ENCODE peak calls at places on chromosomes 4 and X, in nine cellular contexts. M, R, U, D, K, J, H, F and X are unnamed samples.

GRCh38 chr4:122065149-122065548 is 87.0 kb upstream of the BLTP1 start:
- DNase-seq in J (no peak), D (no peak), H (no peak), U (no peak), F (no peak), K (no peak), M (no peak), R (no peak), X (no peak)

GRCh38 chr4:2330119-2331042 is 68.5 kb upstream of the MXD4 start:
- DNase-seq in U (peak; percentile 40), K (peak; percentile 26), H (no peak), R (peak; percentile 33), F (peak; percentile 84), M (no peak), D (no peak), J (no peak), X (no peak)

GRCh38 chr4:120043828-120044227 is 22.8 kb downstream of the MAD2L1 start:
- DNase-seq in R (no peak), D (no peak), K (no peak), F (no peak), U (no peak), M (no peak), J (no peak), H (no peak), X (no peak)

GRCh38 chr4:1939664-1940509 is 68.7 kb downstream of the NSD2 start:
- DNase-seq in K (no peak), H (no peak), J (no peak), M (no peak), D (no peak), U (peak; percentile 53), R (no peak), F (peak; percentile 70), X (no peak)

GRCh38 chrX:130114141-130114561 is 3.9 kb upstream of the ELF4 start:
- DNase-seq in H (no peak), D (no peak), K (no peak), M (peak; percentile 47), J (no peak), U (no peak), R (no peak), F (no peak), X (no peak)

GRCh38 chr4:21046121-21046520 is 345.9 kb downstream of the PACRGL start:
- DNase-seq in J (no peak), R (no peak), U (no peak), D (no peak), H (no peak), M (no peak), F (no peak), K (no peak), X (no peak)

GRCh38 chrX:119617511-119618164 is 11.4 kb upstream of the NKRF start:
- DNase-seq in D (no peak), R (no peak), U (no peak), M (no peak), K (no peak), F (no peak), H (no peak), J (no peak), X (no peak)

GRCh38 chrX:14356401-14356800 is 172.9 kb upstream of the GLRA2 start:
- DNase-seq in M (no peak), J (no peak), H (no peak), R (no peak), K (no peak), D (no peak), F (no peak), U (no peak), X (no peak)

GRCh38 chrX:113935516-113935915 is 648.4 kb upstream of the HTR2C start:
- DNase-seq in H (no peak), M (no peak), J (no peak), R (no peak), F (no peak), K (no peak), D (no peak), U (no peak), X (no peak)

GRCh38 chr4:16269742-16270522 is 43.7 kb upstream of the TAPT1 start:
- DNase-seq in J (no peak), H (no peak), U (no peak), K (no peak), M (no peak), D (no peak), R (no peak), F (no peak), X (no peak)